ENCODE peak calls at places on chromosomes 4 and X, in ten cellular contexts. V, K, X, L, T, J, R, A, S and N are unnamed samples.

GRCh38 chr4:183100298-183100599 is 1.2 kb downstream of the WWC2 start:
- DNase-seq in V (no peak), K (no peak), X (no peak), L (no peak), T (no peak), J (no peak), R (no peak), A (no peak), S (no peak), N (no peak)

GRCh38 chrX:102959471-102959870 is 22.4 kb downstream of the RAB40AL start:
- DNase-seq in V (no peak), K (peak), X (no peak), L (no peak), T (no peak), J (no peak), R (peak), A (no peak), S (no peak), N (peak)

GRCh38 chr4:132332932-132333722 is 816.0 kb upstream of the PCDH10 start:
- DNase-seq in V (no peak), K (peak), X (no peak), L (no peak), T (peak), J (no peak), R (peak), A (no peak), S (no peak), N (peak)

GRCh38 chrX:118352566-118352965 is 6.7 kb downstream of the WDR44 start:
- DNase-seq in V (no peak), K (no peak), X (no peak), L (no peak), T (no peak), J (no peak), R (no peak), A (no peak), S (no peak), N (no peak)

GRCh38 chr4:186727149-186727976 is 3.7 kb upstream of the FAT1 start:
- DNase-seq in V (no peak), K (peak), X (no peak), L (no peak), T (no peak), J (no peak), R (no peak), A (no peak), S (no peak), N (peak)

GRCh38 chr4:159048166-159048886 is 54.6 kb upstream of the RAPGEF2 start:
- DNase-seq in V (peak), K (peak), X (no peak), L (peak), T (peak), J (peak), R (peak), A (peak), S (no peak), N (peak)

GRCh38 chrX:9865804-9866471 is 79.7 kb downstream of the SHROOM2 start:
- DNase-seq in V (no peak), K (peak), X (peak), L (no peak), T (no peak), J (peak), R (no peak), A (no peak), S (no peak), N (peak)

GRCh38 chr4:101806914-101807313 is 16.4 kb downstream of the BANK1 start:
- DNase-seq in V (no peak), K (no peak), X (peak), L (no peak), T (peak), J (no peak), R (peak), A (no peak), S (no peak), N (peak)

GRCh38 chrX:136395271-136395670 is 92.5 kb upstream of the BRS3 start:
- DNase-seq in V (no peak), K (peak), X (no peak), L (no peak), T (no peak), J (peak), R (no peak), A (no peak), S (no peak), N (peak)

GRCh38 chrX:112913807-112914206 is 73.2 kb upstream of the AMOT start:
- DNase-seq in V (no peak), K (no peak), X (no peak), L (no peak), T (no peak), J (no peak), R (no peak), A (no peak), S (no peak), N (peak)
- TF ChIP-seq CTCF in V (no peak), K (peak), X (no peak), L (no peak), T (no peak), J (no peak), R (no peak), A (no peak), S (no peak), N (peak)

GRCh38 chr4:142326181-142326580 is 519.9 kb downstream of the INPP4B start:
- DNase-seq in V (no peak), K (no peak), X (no peak), L (no peak), T (no peak), J (no peak), R (no peak), A (no peak), S (no peak), N (no peak)

GRCh38 chr4:142329304-142329703 is 516.8 kb downstream of the INPP4B start:
- DNase-seq in V (no peak), K (no peak), X (no peak), L (no peak), T (no peak), J (no peak), R (no peak), A (no peak), S (no peak), N (no peak)

GRCh38 chr4:142322996-142323395 is 523.1 kb downstream of the INPP4B start:
- DNase-seq in V (no peak), K (no peak), X (no peak), L (no peak), T (no peak), J (no peak), R (no peak), A (no peak), S (no peak), N (no peak)

DNA sequence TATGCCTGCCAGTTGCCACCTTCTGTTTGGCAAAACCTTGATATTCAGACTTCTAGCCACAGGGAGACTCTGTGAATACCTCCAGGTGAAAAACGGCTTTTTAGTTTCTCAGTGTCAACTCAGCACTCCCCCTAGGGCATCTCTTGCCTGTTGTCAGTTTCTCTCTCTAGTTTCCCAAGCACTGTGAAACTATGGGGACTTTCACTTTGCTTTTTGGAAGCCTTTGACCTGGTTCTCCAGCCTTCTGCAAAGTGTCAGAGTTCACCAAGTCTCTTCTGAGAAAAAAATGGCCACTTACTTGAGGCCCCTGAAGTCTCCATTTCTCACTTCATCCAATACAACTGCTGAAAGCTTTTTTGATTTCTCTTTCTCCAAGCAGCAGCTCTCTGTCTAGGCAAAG is 521.5 kb downstream of the INPP4B start:
- DNase-seq in V (no peak), K (no peak), X (no peak), L (no peak), T (no peak), J (no peak), R (no peak), A (no peak), S (no peak), N (no peak)
- TF ChIP-seq CTCF in V (no peak), K (no peak), X (no peak), L (no peak), T (no peak), J (no peak), R (no peak), A (no peak), S (no peak), N (no peak)

GRCh38 chr4:54794033-54794432 is 136.3 kb downstream of the KIT start:
- DNase-seq in V (no peak), K (no peak), X (no peak), L (no peak), T (no peak), J (no peak), R (no peak), A (no peak), S (no peak), N (no peak)
- TF ChIP-seq CTCF in V (no peak), K (no peak), X (no peak), L (no peak), T (no peak), J (no peak), R (no peak), A (no peak), S (no peak), N (no peak)

DNA sequence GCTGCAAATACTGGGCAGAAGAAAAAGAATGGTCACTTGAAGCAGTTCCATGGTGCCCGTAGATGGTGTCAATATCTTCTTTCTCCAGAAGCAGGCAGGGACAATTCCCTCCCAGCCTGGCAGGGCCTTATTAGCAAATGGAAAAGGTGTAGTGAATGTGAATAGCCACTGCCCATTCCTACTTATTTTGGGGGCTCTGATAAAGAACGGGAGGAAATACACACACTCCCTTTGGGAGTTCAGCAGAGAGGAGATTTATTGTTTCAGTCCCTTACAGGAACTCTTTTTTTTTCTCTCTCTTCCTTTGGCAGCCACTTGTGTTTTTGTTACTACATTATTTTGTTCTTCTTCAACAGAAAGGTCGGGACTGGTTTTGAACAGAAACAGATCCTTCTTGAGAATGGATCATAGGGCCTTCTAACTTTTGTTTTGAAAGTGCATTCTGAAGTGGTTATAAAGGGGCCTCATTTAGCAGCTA is at the start of gene EMCN:
- DNase-seq in V (no peak), K (no peak), X (no peak), L (no peak), T (peak), J (no peak), R (no peak), A (no peak), S (no peak), N (no peak)
- TF ChIP-seq CTCF in V (no peak), K (no peak), X (no peak), L (no peak), T (no peak), J (no peak), R (no peak), A (no peak), S (no peak), N (no peak)

DNA sequence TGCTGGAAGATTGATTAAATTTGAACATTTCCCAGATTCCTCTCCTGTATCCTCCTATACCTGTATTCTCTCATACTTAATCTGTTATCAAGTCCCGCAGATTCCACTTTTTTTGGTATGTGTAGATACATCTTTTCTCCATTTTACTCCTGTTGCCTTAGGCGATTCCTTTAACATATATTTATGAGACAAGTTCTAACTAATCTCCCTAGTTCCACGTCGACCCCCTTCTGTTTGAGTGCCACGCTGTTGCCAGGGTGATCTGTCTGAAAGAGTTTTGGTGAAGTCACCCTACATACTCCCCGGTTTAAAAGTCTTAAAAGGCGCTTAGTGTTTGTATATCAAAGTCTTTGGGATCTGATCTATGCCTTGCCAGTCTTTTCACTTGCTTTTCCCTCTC is 2.4 kb downstream of the HNRNPH2 start:
- DNase-seq in V (no peak), K (peak), X (no peak), L (no peak), T (no peak), J (no peak), R (no peak), A (no peak), S (no peak), N (no peak)
- TF ChIP-seq CTCF in V (no peak), K (no peak), X (no peak), L (no peak), T (no peak), J (no peak), R (no peak), A (no peak), S (no peak), N (no peak)

DNA sequence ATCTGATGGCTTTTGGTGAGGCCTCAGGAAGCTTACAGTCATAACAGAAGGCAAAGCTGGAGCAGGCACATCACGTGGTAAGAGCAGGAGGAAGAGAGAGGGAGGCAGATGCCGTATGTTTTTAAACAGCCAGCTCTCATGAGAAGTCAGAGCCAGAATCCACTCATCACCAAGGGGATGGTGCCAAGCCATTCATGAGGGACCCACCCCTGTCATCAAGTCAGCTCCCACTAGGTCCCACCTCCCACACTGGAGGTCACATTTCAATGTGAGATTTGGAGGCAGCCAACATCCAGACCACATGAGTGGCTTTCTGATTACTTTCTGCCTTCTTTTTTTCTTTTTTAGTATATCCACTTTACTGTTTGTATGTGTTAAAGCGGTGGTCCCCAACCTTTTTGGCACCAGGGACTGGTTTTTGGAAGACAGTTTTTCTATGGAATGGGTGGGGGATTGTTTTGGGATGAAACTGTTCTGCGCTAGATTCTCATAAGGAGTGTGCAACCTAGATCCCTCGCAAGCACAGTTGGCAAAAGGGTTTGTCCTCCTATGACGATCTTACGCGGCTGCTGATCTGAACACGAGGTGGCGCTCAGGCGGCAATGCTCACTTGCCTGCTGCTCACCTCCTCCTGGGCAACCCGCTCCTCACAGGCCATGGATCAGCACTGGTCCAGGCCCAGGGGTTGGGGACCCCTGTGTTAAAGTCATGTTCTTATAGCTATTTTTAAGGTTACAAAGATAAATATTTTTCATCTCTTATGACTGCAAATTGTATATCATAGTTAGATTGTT is 61.7 kb downstream of the SLIT2 start:
- DNase-seq in V (no peak), K (no peak), X (peak), L (no peak), T (peak), J (no peak), R (no peak), A (no peak), S (no peak), N (no peak)
- TF ChIP-seq CTCF in V (no peak), K (no peak), X (peak), L (no peak), T (no peak), J (no peak), R (peak), A (no peak), S (no peak), N (no peak)

DNA sequence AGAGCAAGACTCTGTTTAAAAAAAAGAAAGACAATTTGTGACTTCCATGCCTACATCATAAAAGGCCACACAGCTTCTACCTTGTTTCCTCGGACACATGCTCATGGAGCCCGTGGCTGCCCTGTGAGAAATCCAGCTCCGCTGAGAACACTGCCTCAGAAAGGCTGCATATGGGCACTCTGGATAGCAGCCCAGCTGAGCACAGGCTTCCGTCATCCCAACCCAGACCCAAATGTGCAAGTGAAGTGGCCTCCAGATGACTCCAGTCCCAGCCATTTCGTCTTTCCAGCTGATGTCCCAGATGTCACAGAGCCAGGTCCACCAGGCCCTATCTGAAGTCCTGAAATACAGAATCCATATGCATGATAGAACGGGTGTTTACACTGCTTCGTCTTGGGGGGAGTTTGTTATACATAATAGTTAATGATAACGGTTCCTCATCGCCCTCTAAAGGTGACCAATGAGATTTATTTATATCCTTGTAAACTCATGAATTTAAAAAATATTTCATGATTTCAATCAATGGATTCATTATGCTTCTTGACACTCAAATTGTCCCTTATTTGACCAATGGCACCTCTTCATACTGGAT is 72.7 kb upstream of the TRIM2 start:
- DNase-seq in V (no peak), K (no peak), X (no peak), L (no peak), T (no peak), J (no peak), R (peak), A (no peak), S (no peak), N (no peak)
- TF ChIP-seq CTCF in V (no peak), K (no peak), X (no peak), L (no peak), T (no peak), J (no peak), R (no peak), A (no peak), S (peak), N (peak)

GRCh38 chr4:151933122-151933827 is 172.5 kb upstream of the GATB start:
- DNase-seq in V (no peak), K (no peak), X (no peak), L (no peak), T (no peak), J (no peak), R (no peak), A (no peak), S (no peak), N (no peak)
- TF ChIP-seq CTCF in V (no peak), K (no peak), X (no peak), L (no peak), T (no peak), J (no peak), R (no peak), A (no peak), S (no peak), N (no peak)